ENCODE peak calls at places on chromosomes 13 and 19, in five cellular contexts. F, H, D, M and J are unnamed samples.
A peak's percentile ranks its signal among the peaks of the same experiment; 100 is the strongest.

GRCh38 chr19:3578390-3578789 is 5.6 kb downstream of the HMG20B start:
- DNase-seq in H (no peak), D (no peak), M (no peak), F (no peak), J (no peak)

GRCh38 chr19:2469102-2469914 is 6.6 kb upstream of the GADD45B start:
- DNase-seq in H (no peak), M (peak; percentile 91), D (no peak), F (no peak), J (peak; percentile 81)

GRCh38 chr19:48918801-48919247 is 14.7 kb upstream of the DHDH start:
- DNase-seq in H (no peak), M (peak; percentile 32), D (no peak), F (no peak), J (peak; percentile 36)

GRCh38 chr19:7910321-7911161 is 4.1 kb upstream of the TGFBR3L start:
- DNase-seq in D (no peak), H (no peak), M (no peak), F (no peak), J (no peak)

GRCh38 chr19:15402411-15403150 is 16.2 kb downstream of the AKAP8L start:
- DNase-seq in H (no peak), M (no peak), F (no peak), D (no peak), J (no peak)

GRCh38 chr13:33490461-33491327 is 205.1 kb upstream of the STARD13 start:
- DNase-seq in M (no peak), D (no peak), F (no peak), H (no peak), J (no peak)

GRCh38 chr13:78806457-78806856 is 147.5 kb upstream of the OBI1 start:
- DNase-seq in H (no peak), D (no peak), M (no peak), F (no peak), J (no peak)

GRCh38 chr19:31000913-31001312 is 348.3 kb downstream of the TSHZ3 start:
- DNase-seq in F (no peak), D (no peak), M (no peak), H (no peak), J (no peak)

GRCh38 chr13:110680852-110681251 is 25.1 kb downstream of the CARS2 start:
- DNase-seq in M (peak; percentile 13), H (no peak), D (peak; percentile 4), F (no peak), J (no peak)

GRCh38 chr13:40187836-40188591 is 478.4 kb downstream of the FOXO1 start:
- DNase-seq in F (no peak), M (no peak), D (peak; percentile 51), H (no peak), J (no peak)

GRCh38 chr19:23957660-23958281 is 43.1 kb downstream of the ZNF726 start:
- DNase-seq in H (no peak), F (no peak), D (no peak), M (peak; percentile 74), J (peak; percentile 4)

GRCh38 chr19:45881909-45882528 is 3.9 kb downstream of the IRF2BP1 start:
- DNase-seq in F (no peak), D (no peak), M (no peak), H (peak; percentile 90), J (no peak)

GRCh38 chr13:31008400-31009115 is 76.1 kb downstream of the TEX26 start:
- DNase-seq in M (peak; percentile 43), D (no peak), F (no peak), H (no peak), J (no peak)

GRCh38 chr19:2057484-2058469 is 6.7 kb upstream of the MKNK2 start:
- DNase-seq in H (no peak), F (no peak), D (no peak), M (no peak), J (no peak)

GRCh38 chr13:51811046-51811445 is 7.1 kb upstream of the DHRS12 start:
- DNase-seq in F (no peak), H (no peak), D (no peak), M (no peak), J (no peak)

GRCh38 chr13:47426126-47426849 is 529.4 kb upstream of the HTR2A start:
- DNase-seq in H (peak; percentile 9), M (peak; percentile 73), F (no peak), D (no peak), J (no peak)

GRCh38 chr19:4350111-4350510 is 6.7 kb downstream of the MPND start:
- DNase-seq in F (no peak), M (no peak), D (no peak), H (no peak), J (no peak)

GRCh38 chr13:43924549-43925245 is 45.0 kb downstream of the LACC1 start:
- DNase-seq in D (no peak), M (no peak), F (no peak), H (no peak), J (no peak)

GRCh38 chr13:109720758-109721184 is 65.6 kb downstream of the IRS2 start:
- DNase-seq in F (no peak), D (no peak), M (no peak), H (no peak), J (no peak)

GRCh38 chr13:100922599-100922998 is 248.0 kb upstream of the TMTC4 start:
- DNase-seq in M (no peak), F (no peak), H (no peak), D (no peak), J (no peak)

GRCh38 chr19:30651066-30651465 is 278.9 kb downstream of the ZNF536 start:
- DNase-seq in M (no peak), F (no peak), H (peak; percentile 90), D (no peak), J (no peak)

GRCh38 chr13:51249767-51250741 is 27.9 kb downstream of the FAM124A start:
- DNase-seq in H (peak; percentile 38), D (no peak), M (no peak), F (peak; percentile 25), J (peak; percentile 41)

GRCh38 chr19:45553464-45553863 is 31.1 kb downstream of the OPA3 start:
- DNase-seq in F (no peak), D (no peak), M (no peak), H (peak; percentile 59), J (no peak)

GRCh38 chr19:18322318-18322758 is 538 bp downstream of the LSM4 start:
- DNase-seq in F (no peak), D (no peak), H (peak; percentile 47), M (peak; percentile 61), J (peak; percentile 80)

GRCh38 chr19:19528721-19529490 is at the start of gene YJEFN3:
- DNase-seq in D (no peak), M (no peak), F (peak; percentile 70), H (no peak), J (peak; percentile 84)

GRCh38 chr19:48837081-48837524 is 812 bp upstream of the HSD17B14 start:
- DNase-seq in H (peak; percentile 70), F (peak; percentile 71), D (peak; percentile 55), M (peak; percentile 46), J (peak; percentile 24)

GRCh38 chr19:6211632-6212402 is 68.0 kb downstream of the MLLT1 start:
- DNase-seq in M (no peak), D (no peak), F (no peak), H (no peak), J (no peak)

GRCh38 chr13:94542917-94543316 is 53.0 kb downstream of the TGDS start:
- DNase-seq in F (no peak), H (no peak), D (no peak), M (no peak), J (no peak)

GRCh38 chr13:35720690-35721554 is 244.4 kb upstream of the MAB21L1 start:
- DNase-seq in H (peak; percentile 26), M (peak; percentile 58), D (no peak), F (peak; percentile 50), J (peak; percentile 75)

GRCh38 chr13:30805603-30806011 is 70.3 kb downstream of the ALOX5AP start:
- DNase-seq in H (peak; percentile 65), M (peak; percentile 74), D (no peak), F (peak; percentile 28), J (no peak)

GRCh38 chr13:41345921-41346589 is 35.0 kb downstream of the NAA16 start:
- DNase-seq in H (no peak), M (no peak), D (no peak), F (no peak), J (no peak)

GRCh38 chr19:3644351-3645066 is 17.9 kb upstream of the CACTIN start:
- DNase-seq in H (no peak), D (no peak), F (peak; percentile 97), M (no peak), J (no peak)

GRCh38 chr13:60571571-60571970 is 174.6 kb downstream of the TDRD3 start:
- DNase-seq in D (no peak), M (no peak), H (no peak), F (no peak), J (no peak)

GRCh38 chr19:7507884-7508283 is 8.0 kb upstream of the ZNF358 start:
- DNase-seq in D (no peak), H (peak; percentile 71), M (peak; percentile 81), F (no peak), J (peak; percentile 93)

GRCh38 chr13:99605417-99606321 is 104.4 kb downstream of the TM9SF2 start:
- DNase-seq in H (peak; percentile 82), D (peak; percentile 45), F (peak; percentile 44), M (peak; percentile 54), J (peak; percentile 39)

GRCh38 chr13:94143624-94144350 is 335.7 kb downstream of the DCT start:
- DNase-seq in D (no peak), F (no peak), H (no peak), M (no peak), J (no peak)

GRCh38 chr19:18249834-18250233 is 23.6 kb upstream of the PDE4C start:
- DNase-seq in H (no peak), F (no peak), D (no peak), M (no peak), J (no peak)

GRCh38 chr19:38849746-38850230 is at the start of gene HNRNPL:
- DNase-seq in M (no peak), H (no peak), F (no peak), D (peak; percentile 98), J (peak; percentile 97)

GRCh38 chr19:14149509-14149994 is 13.2 kb upstream of the ASF1B start:
- DNase-seq in F (peak; percentile 57), H (peak; percentile 34), D (peak; percentile 54), M (no peak), J (peak; percentile 61)